ENCODE peak calls at places on chromosomes 5 and 9, in eight cellular contexts. B, E, K, R, X, W, U and O are unnamed samples.

GRCh38 chr9:99034149-99034548 is 70.8 kb upstream of the TGFBR1 start:
- DNase-seq in B (no peak), E (no peak), K (no peak), R (no peak), X (no peak), W (no peak), U (no peak), O (no peak)

GRCh38 chr5:72552041-72552557 is 44.9 kb upstream of the ZNF366 start:
- DNase-seq in B (peak; percentile 70), E (no peak), K (no peak), R (no peak), X (no peak), W (no peak), U (no peak), O (no peak)

GRCh38 chr9:134463293-134463692 is 137.0 kb downstream of the RXRA start:
- DNase-seq in B (no peak), E (no peak), K (no peak), R (no peak), X (no peak), W (no peak), U (no peak), O (no peak)

GRCh38 chr9:23721466-23721865 is 104.6 kb downstream of the ELAVL2 start:
- DNase-seq in B (no peak), E (no peak), K (no peak), R (no peak), X (no peak), W (no peak), U (no peak), O (no peak)

GRCh38 chr5:97078958-97079357 is 63.5 kb downstream of the LIX1 start:
- DNase-seq in B (peak; percentile 8), E (no peak), K (no peak), R (no peak), X (no peak), W (no peak), U (no peak), O (no peak)

GRCh38 chr9:133738039-133738805 is at the start of gene SARDH:
- DNase-seq in B (peak; percentile 48), E (no peak), K (peak; percentile 56), R (peak; percentile 52), X (no peak), W (no peak), U (peak; percentile 59), O (no peak)

GRCh38 chr9:133233681-133234432 is 24.8 kb upstream of the OBP2B start:
- DNase-seq in B (no peak), E (no peak), K (no peak), R (no peak), X (no peak), W (no peak), U (no peak), O (no peak)

GRCh38 chr5:107425541-107426031 is 245.2 kb downstream of the EFNA5 start:
- DNase-seq in B (peak; percentile 85), E (no peak), K (no peak), R (no peak), X (no peak), W (no peak), U (no peak), O (no peak)

GRCh38 chr9:137762414-137763061 is 115.0 kb upstream of the CACNA1B start:
- DNase-seq in B (no peak), E (no peak), K (no peak), R (peak; percentile 72), X (no peak), W (no peak), U (no peak), O (no peak)

GRCh38 chr5:170896779-170897178 is 35.0 kb downstream of the RANBP17 start:
- DNase-seq in B (peak; percentile 47), E (no peak), K (no peak), R (no peak), X (no peak), W (no peak), U (no peak), O (no peak)

GRCh38 chr5:14331377-14331776 is 188.2 kb downstream of the TRIO start:
- DNase-seq in B (no peak), E (no peak), K (no peak), R (no peak), X (no peak), W (no peak), U (no peak), O (peak; percentile 82)

GRCh38 chr5:10266839-10267238 is 16.8 kb downstream of the CCT5 start:
- DNase-seq in B (no peak), E (no peak), K (no peak), R (no peak), X (no peak), W (no peak), U (no peak), O (no peak)

GRCh38 chr5:146395233-146395632 is 51.9 kb upstream of the TCERG1 start:
- DNase-seq in B (no peak), E (no peak), K (no peak), R (no peak), X (no peak), W (no peak), U (no peak), O (no peak)

GRCh38 chr9:83955985-83956287 is 24.1 kb downstream of the HNRNPK start:
- DNase-seq in B (no peak), E (no peak), K (no peak), R (no peak), X (no peak), W (peak; percentile 22), U (no peak), O (peak; percentile 71)

GRCh38 chr5:112685386-112685785 is 52.3 kb upstream of the APC start:
- DNase-seq in B (no peak), E (no peak), K (no peak), R (no peak), X (no peak), W (no peak), U (no peak), O (no peak)

GRCh38 chr5:124872615-124873014 is 126.2 kb upstream of the ZNF608 start:
- DNase-seq in B (no peak), E (no peak), K (no peak), R (no peak), X (no peak), W (no peak), U (no peak), O (no peak)

GRCh38 chr5:80125962-80126480 is 90.9 kb downstream of the THBS4 start:
- DNase-seq in B (peak; percentile 81), E (no peak), K (no peak), R (no peak), X (no peak), W (no peak), U (no peak), O (peak; percentile 10)

GRCh38 chr5:91151947-91152346 is 231.2 kb downstream of the ARRDC3 start:
- DNase-seq in B (peak; percentile 89), E (no peak), K (no peak), R (peak; percentile 25), X (no peak), W (no peak), U (no peak), O (no peak)

GRCh38 chr5:53433036-53433435 is 47.4 kb upstream of the FST start:
- DNase-seq in B (no peak), E (no peak), K (no peak), R (no peak), X (no peak), W (no peak), U (no peak), O (no peak)

GRCh38 chr9:75121914-75122558 is 33.7 kb downstream of the OSTF1 start:
- DNase-seq in B (no peak), E (no peak), K (no peak), R (no peak), X (no peak), W (no peak), U (no peak), O (no peak)

GRCh38 chr5:176596689-176597416 is 13.1 kb downstream of the GPRIN1 start:
- DNase-seq in B (no peak), E (no peak), K (no peak), R (peak; percentile 65), X (peak; percentile 49), W (no peak), U (no peak), O (peak; percentile 42)

GRCh38 chr5:120599576-120599975 is 135.5 kb downstream of the PRR16 start:
- DNase-seq in B (peak; percentile 65), E (no peak), K (no peak), R (no peak), X (no peak), W (no peak), U (no peak), O (no peak)

GRCh38 chr9:35814106-35814840 is 569 bp downstream of the HINT2 start:
- DNase-seq in B (peak; percentile 71), E (peak; percentile 34), K (peak; percentile 36), R (peak; percentile 75), X (no peak), W (peak; percentile 23), U (peak; percentile 67), O (peak; percentile 41)

GRCh38 chr9:130288393-130288792 is 22.8 kb downstream of the HMCN2 start:
- DNase-seq in B (no peak), E (no peak), K (no peak), R (no peak), X (no peak), W (peak; percentile 43), U (no peak), O (no peak)

GRCh38 chr5:74642543-74642863 is 2.0 kb upstream of the ENC1 start:
- DNase-seq in B (no peak), E (no peak), K (no peak), R (no peak), X (no peak), W (no peak), U (no peak), O (no peak)